ENCODE peak calls at places on chromosomes 13 and 19, in four cellular contexts. F, Y, R and O are unnamed samples.

GRCh38 chr19:41298327-41298964 is 11.5 kb upstream of the CCDC97 start:
- DNase-seq in Y (no peak), F (no peak), R (no peak), O (no peak)

GRCh38 chr19:15195987-15196682 is 4.7 kb downstream of the NOTCH3 start:
- DNase-seq in Y (no peak), R (no peak), F (no peak), O (no peak)

GRCh38 chr13:41216160-41216559 is 21.8 kb upstream of the KBTBD7 start:
- DNase-seq in R (no peak), Y (peak), F (no peak), O (no peak)

GRCh38 chr19:20238025-20238623 is 71.1 kb downstream of the ZNF486 start:
- DNase-seq in R (peak), Y (no peak), F (peak), O (no peak)

GRCh38 chr19:29749450-29749849 is 34.4 kb upstream of the C19orf12 start:
- DNase-seq in F (no peak), Y (no peak), R (no peak), O (no peak)

GRCh38 chr19:39110263-39110967 is 15.2 kb upstream of the PAK4 start:
- DNase-seq in F (peak), Y (peak), R (no peak), O (peak)

GRCh38 chr19:10295305-10295846 is 5.6 kb downstream of the ICAM5 start:
- DNase-seq in F (peak), R (no peak), Y (no peak), O (peak)

GRCh38 chr13:58907347-58907746 is 1256.4 kb downstream of the DIAPH3 start:
- DNase-seq in R (no peak), Y (no peak), F (no peak), O (no peak)

GRCh38 chr19:52896431-52897148 is 845 bp downstream of the ZNF320 start:
- DNase-seq in Y (no peak), R (no peak), F (peak), O (no peak)

GRCh38 chr19:53586277-53586691 is 45.5 kb upstream of the DPRX start:
- DNase-seq in Y (peak), F (no peak), R (no peak), O (no peak)

GRCh38 chr19:40592170-40592569 is 9.0 kb upstream of the LTBP4 start:
- DNase-seq in R (no peak), Y (peak), F (peak), O (peak)

GRCh38 chr13:99265823-99266426 is 7.7 kb upstream of the GPR18 start:
- DNase-seq in F (peak), R (no peak), Y (peak), O (peak)

GRCh38 chr19:38071647-38072046 is 152.4 kb downstream of the DPF1 start:
- DNase-seq in F (no peak), Y (no peak), R (no peak), O (no peak)

GRCh38 chr13:79990048-79990447 is 350.9 kb downstream of the SPRY2 start:
- DNase-seq in F (no peak), R (no peak), Y (no peak), O (no peak)

GRCh38 chr19:38649305-38650179 is 2.1 kb downstream of the ACTN4 start:
- DNase-seq in F (no peak), R (no peak), Y (peak), O (peak)

GRCh38 chr13:112812306-112813034 is 122.6 kb downstream of the ATP11A start:
- DNase-seq in Y (no peak), R (no peak), F (no peak), O (no peak)

GRCh38 chr19:8682931-8683330 is 15.7 kb downstream of the ACTL9 start:
- DNase-seq in Y (no peak), R (no peak), F (no peak), O (no peak)

GRCh38 chr19:43950834-43951626 is at the start of gene ZNF221:
- DNase-seq in Y (peak), R (peak), F (peak), O (peak)

GRCh38 chr13:81927347-81927746 is 1586.4 kb upstream of the SPRY2 start:
- DNase-seq in F (no peak), R (no peak), Y (peak), O (peak)

GRCh38 chr13:23547000-23547590 is 23.1 kb upstream of the TNFRSF19 start:
- DNase-seq in F (no peak), R (no peak), Y (no peak), O (no peak)

GRCh38 chr13:113972451-113973217 is 1.2 kb downstream of the C13orf46 start:
- DNase-seq in Y (no peak), F (no peak), R (no peak), O (no peak)

GRCh38 chr19:44717603-44718002 is 18.7 kb downstream of the CEACAM16 start:
- DNase-seq in R (no peak), Y (no peak), F (no peak), O (no peak)

GRCh38 chr13:97179501-97179900 is 42.6 kb upstream of the MBNL2 start:
- DNase-seq in R (no peak), Y (no peak), F (no peak), O (no peak)

GRCh38 chr19:49160450-49161189 is 3.0 kb downstream of the TRPM4 start:
- DNase-seq in F (no peak), Y (no peak), R (no peak), O (no peak)

GRCh38 chr19:58513213-58513693 is 1.5 kb upstream of the SLC27A5 start:
- DNase-seq in Y (no peak), R (no peak), F (no peak), O (no peak)

GRCh38 chr13:88764103-88764502 is 1092.9 kb downstream of the SLITRK5 start:
- DNase-seq in F (no peak), R (no peak), Y (no peak), O (no peak)

GRCh38 chr13:69641773-69642172 is 465.9 kb upstream of the ATXN8OS start:
- DNase-seq in R (no peak), F (no peak), Y (no peak), O (no peak)

GRCh38 chr13:41064493-41064892 is 3.2 kb downstream of the WBP4 start:
- DNase-seq in Y (no peak), F (no peak), R (no peak), O (no peak)

GRCh38 chr19:30556230-30556711 is 184.1 kb downstream of the ZNF536 start:
- DNase-seq in R (no peak), Y (no peak), F (no peak), O (no peak)

GRCh38 chr13:29801737-29802305 is 48.6 kb downstream of the UBL3 start:
- DNase-seq in R (no peak), Y (no peak), F (no peak), O (no peak)
- TF ChIP-seq PBX3 in R (no peak), Y (no peak), F (no peak), O (no peak)

GRCh38 chr19:23273594-23274412 is 23.6 kb upstream of the ZNF724 start:
- DNase-seq in R (peak), F (peak), Y (peak), O (peak)
- TF ChIP-seq REST in R (no peak), F (no peak), Y (no peak), O (no peak)

DNA sequence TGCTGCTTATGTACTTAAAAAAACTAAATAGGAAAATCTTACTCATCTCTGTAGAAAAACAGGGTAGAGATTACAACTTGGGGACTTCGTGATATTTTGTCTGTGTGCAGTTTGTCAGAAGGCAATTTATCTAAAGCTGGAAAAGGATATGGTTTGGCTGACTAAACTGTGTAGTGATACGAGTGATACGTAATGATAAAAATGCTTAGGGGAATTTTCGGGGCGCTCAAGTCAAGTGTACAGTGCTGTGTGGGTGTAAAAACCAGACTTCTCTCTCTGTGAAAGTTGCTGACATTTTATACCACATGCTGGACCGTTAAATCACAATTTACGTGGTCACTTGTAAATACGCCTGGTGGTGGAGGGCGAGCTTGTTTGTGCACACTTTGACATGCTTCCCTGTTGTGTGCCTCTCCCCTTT is 221.7 kb downstream of the KCNRG start:
- DNase-seq in F (no peak), Y (no peak), R (peak), O (no peak)
- TF ChIP-seq PBX3 in F (no peak), Y (no peak), R (no peak), O (no peak)

GRCh38 chr13:48535791-48536190 is 2.9 kb upstream of the RCBTB2 start:
- DNase-seq in R (no peak), Y (no peak), F (no peak), O (no peak)

GRCh38 chr13:48534911-48535501 is 2.1 kb upstream of the RCBTB2 start:
- DNase-seq in Y (no peak), F (no peak), R (no peak), O (no peak)

GRCh38 chr13:48539550-48539949 is 6.7 kb upstream of the RCBTB2 start:
- DNase-seq in R (no peak), Y (no peak), F (no peak), O (no peak)

GRCh38 chr13:48533986-48534600 is 1.2 kb upstream of the RCBTB2 start:
- DNase-seq in Y (no peak), F (no peak), R (no peak), O (no peak)

DNA sequence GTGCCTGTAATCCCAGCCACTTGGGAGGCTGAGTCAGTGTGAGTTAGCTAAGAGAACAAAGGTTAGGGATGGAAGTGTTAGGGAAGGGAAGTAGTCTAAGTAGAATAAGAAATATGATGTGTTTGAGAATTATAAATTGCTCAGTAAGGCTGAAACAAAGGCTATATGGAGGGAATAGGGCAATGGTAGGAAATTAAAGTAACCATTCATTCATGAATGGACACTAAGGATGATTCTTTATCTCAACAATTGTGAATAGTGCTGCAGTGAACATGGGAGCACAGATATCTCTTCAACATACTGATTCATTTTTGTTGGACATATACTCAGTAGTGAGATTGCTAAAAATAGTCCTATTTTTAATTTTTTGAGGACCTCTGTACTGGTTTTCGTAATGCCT is 4.0 kb upstream of the RCBTB2 start:
- DNase-seq in F (no peak), Y (no peak), R (no peak), O (no peak)
- TF ChIP-seq REST in F (no peak), Y (no peak), R (no peak), O (no peak)

DNA sequence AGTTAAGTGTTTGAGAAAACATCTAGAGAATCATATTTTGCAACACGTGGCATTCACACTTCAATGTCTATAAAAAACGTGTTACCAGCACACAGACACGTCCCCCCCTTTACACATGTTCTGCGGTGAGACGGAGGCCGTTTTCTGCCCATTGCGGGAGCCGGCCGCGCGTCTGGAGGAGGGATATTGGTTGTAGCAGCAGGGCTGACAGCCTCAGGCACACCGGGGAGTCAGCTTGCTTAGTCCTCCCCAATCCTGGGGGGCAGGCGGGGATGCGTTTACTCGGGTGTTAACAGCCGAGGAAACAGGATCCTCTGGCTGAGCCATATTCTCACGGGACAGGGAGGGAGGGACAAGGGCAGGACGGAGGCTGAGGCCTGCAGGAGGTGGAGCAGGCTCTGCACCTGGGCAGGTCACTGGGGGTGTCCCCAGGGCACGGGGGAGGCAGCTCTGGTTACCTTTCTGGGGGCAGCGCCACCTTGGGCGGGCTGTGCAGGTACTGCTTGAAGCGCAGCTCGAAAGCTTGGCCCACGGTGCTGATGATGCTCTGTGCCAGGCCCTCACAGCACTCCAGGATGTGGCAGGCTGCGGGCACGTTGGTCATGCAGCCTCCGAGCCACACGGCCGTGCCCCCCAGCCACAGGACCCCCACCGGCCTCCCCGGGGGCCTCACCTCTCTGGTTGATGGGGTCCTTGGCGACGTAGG is 25.0 kb downstream of the SHC2 start:
- DNase-seq in Y (no peak), F (no peak), R (no peak), O (no peak)
- TF ChIP-seq PBX3 in Y (no peak), F (no peak), R (no peak), O (no peak)

DNA sequence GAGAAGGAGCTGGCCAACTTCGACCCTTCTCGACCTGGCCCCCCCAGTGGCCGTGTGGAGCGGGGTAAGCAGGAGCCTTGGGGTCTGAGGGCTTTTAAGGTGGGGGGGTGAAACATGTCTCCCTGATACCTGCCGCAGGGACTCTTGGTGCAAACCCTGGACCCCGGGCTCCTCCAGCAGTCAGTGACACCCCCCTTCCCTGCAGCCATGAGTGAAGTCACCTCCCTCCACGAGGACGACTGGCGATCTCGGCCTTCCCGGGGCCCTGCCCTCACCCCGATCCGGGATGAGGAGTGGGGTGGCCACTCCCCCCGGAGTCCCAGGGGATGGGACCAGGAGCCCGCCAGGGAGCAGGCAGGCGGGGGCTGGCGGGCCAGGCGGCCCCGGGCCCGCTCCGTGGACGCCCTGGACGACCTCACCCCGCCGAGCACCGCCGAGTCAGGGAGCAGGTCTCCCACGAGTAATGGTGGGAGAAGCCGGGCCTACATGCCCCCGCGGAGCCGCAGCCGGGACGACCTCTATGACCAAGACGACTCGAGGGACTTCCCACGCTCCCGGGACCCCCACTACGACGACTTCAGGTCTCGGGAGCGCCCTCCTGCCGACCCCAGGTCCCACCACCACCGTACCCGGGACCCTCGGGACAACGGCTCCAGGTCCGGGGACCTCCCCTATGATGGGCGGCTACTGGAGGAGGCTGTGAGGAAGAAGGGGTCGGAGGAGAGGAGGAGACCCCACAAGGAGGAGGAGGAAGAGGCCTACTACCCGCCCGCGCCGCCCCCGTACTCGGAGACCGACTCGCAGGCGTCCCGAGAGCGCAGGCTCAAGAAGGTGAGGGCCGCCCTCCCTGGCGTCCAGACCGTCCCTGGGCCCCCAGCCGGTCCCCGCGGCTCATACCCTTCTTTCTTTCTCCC is 1.6 kb upstream of the USF2 start:
- DNase-seq in R (no peak), Y (no peak), F (peak), O (peak)
- TF ChIP-seq REST in R (no peak), Y (no peak), F (no peak), O (no peak)

GRCh38 chr19:51019544-51019925 is at the start of gene KLK10:
- DNase-seq in Y (no peak), R (no peak), F (no peak), O (no peak)

GRCh38 chr19:51020988-51021651 is 1.6 kb upstream of the KLK10 start:
- DNase-seq in R (no peak), F (peak), Y (peak), O (peak)

GRCh38 chr19:51015691-51016267 is 3.7 kb downstream of the KLK10 start:
- DNase-seq in F (no peak), R (no peak), Y (no peak), O (no peak)

GRCh38 chr19:51016798-51017683 is 2.5 kb downstream of the KLK10 start:
- DNase-seq in Y (peak), R (no peak), F (peak), O (peak)

GRCh38 chr19:51018745-51019543 is 565 bp downstream of the KLK10 start:
- DNase-seq in F (no peak), Y (no peak), R (no peak), O (no peak)
- TF ChIP-seq PBX3 in F (no peak), Y (no peak), R (no peak), O (no peak)